ENCODE peak calls at places on chromosomes 1 and 21, in four cellular contexts. A is stomach, S is GM12891, T is vagina. J is an unnamed sample.
A peak's percentile ranks its signal among the peaks of the same experiment; 100 is the strongest.

GRCh38 chr1:33443067-33443704 is 12.3 kb upstream of the PHC2 start:
- DNase-seq in A (no peak), S (no peak), T (no peak), J (no peak)

GRCh38 chr1:48710318-48710717 is 66.4 kb downstream of the BEND5 start:
- DNase-seq in A (no peak), S (no peak), T (no peak), J (no peak)

GRCh38 chr1:230902349-230902923 is 34.1 kb upstream of the C1orf198 start:
- DNase-seq in A (no peak), S (no peak), T (no peak), J (no peak)

GRCh38 chr21:28793043-28793442 is 199.6 kb downstream of the LTN1 start:
- DNase-seq in A (no peak), S (no peak), T (no peak), J (no peak)

GRCh38 chr1:209747580-209748262 is 8.1 kb upstream of the TRAF3IP3 start:
- DNase-seq in A (peak; percentile 96), S (peak; percentile 44), T (no peak), J (peak; percentile 66)

GRCh38 chr1:167955915-167956314 is 19.0 kb upstream of the MPC2 start:
- DNase-seq in A (no peak), S (no peak), T (no peak), J (no peak)

GRCh38 chr1:23376890-23377811 is 7.5 kb upstream of the ZNF436 start:
- DNase-seq in A (no peak), S (no peak), T (no peak), J (no peak)

GRCh38 chr1:3127738-3128137 is 58.7 kb downstream of the PRDM16 start:
- DNase-seq in A (no peak), S (no peak), T (no peak), J (no peak)

GRCh38 chr1:185961664-185962063 is 227.5 kb downstream of the HMCN1 start:
- DNase-seq in A (no peak), S (no peak), T (no peak), J (no peak)

GRCh38 chr1:46246548-46247432 is 773 bp upstream of the RAD54L start:
- DNase-seq in A (no peak), S (peak; percentile 89), T (no peak), J (peak; percentile 87)

GRCh38 chr1:111621050-111621449 is 1.5 kb downstream of the RAP1A start:
- DNase-seq in A (no peak), S (no peak), T (no peak), J (no peak)

GRCh38 chr1:226938903-226939438 is 1.1 kb upstream of the COQ8A start:
- DNase-seq in A (no peak), S (no peak), T (no peak), J (no peak)

GRCh38 chr1:213122514-213122929 is 71.5 kb downstream of the RPS6KC1 start:
- DNase-seq in A (no peak), S (no peak), T (no peak), J (no peak)

GRCh38 chr1:241647658-241648057 is 4.4 kb upstream of the WDR64 start:
- DNase-seq in A (no peak), S (no peak), T (no peak), J (no peak)

GRCh38 chr1:230916607-230917283 is 48.4 kb upstream of the C1orf198 start:
- DNase-seq in A (no peak), S (no peak), T (no peak), J (no peak)

GRCh38 chr1:112672009-112672408 is 2.5 kb upstream of the MOV10 start:
- DNase-seq in A (no peak), S (no peak), T (no peak), J (no peak)

GRCh38 chr1:23936481-23937176 is 23.0 kb upstream of the PNRC2 start:
- DNase-seq in A (no peak), S (no peak), T (no peak), J (no peak)

GRCh38 chr1:229094476-229095311 is 176.2 kb upstream of the RAB4A start:
- DNase-seq in A (no peak), S (no peak), T (no peak), J (no peak)

GRCh38 chr21:38491536-38491935 is 6.7 kb downstream of the ERG start:
- DNase-seq in A (no peak), S (no peak), T (no peak), J (no peak)

GRCh38 chr1:200938955-200939354 is 44.3 kb downstream of the INAVA start:
- DNase-seq in A (no peak), S (no peak), T (no peak), J (no peak)
- TF ChIP-seq POLR2AphosphoS5 in A (no peak), S (no peak), T (no peak), J (no peak)

GRCh38 chr1:35554261-35555211 is 2.7 kb downstream of the KIAA0319L start:
- DNase-seq in A (peak; percentile 75), S (no peak), T (no peak), J (no peak)
- TF ChIP-seq POLR2A in A (no peak), S (no peak), T (no peak), J (no peak)

DNA sequence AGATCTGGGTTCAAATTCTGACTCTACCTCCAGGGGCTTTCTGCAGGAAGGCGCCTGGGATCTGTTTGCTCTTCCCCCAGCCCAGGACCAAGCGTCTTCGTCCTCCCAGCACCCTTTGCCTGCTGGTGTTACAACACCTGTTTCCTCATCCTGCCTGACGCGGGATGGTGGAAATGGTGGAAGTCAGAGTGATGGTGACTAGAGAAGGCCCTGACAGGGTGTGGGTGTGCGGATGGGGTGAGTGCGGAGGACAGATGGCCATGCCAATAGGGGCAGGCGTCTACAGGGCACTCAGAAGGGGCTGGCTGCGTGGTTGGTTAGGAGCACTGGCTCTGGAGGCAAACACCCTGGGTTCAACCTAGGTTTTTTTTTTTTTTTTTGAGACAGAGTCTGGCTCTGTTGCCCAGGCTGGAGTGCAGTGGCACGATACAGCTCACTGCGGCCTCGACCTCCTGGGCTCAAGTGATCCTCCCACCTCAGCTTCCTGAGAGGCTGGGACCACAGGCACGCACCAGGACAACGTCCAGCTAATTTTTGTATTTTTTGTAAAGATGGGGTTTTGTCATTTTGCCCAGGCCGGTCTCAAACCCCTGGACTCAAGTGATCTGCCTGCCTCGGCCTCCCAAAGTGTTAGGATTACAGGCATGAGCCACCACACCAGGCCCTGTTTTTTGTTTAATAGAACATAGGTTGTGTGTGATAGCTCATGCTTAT is 1.5 kb downstream of the THEMIS2 start:
- DNase-seq in A (no peak), S (no peak), T (no peak), J (no peak)
- TF ChIP-seq POLR2AphosphoS5 in A (peak; percentile 27), S (no peak), T (no peak), J (no peak)

DNA sequence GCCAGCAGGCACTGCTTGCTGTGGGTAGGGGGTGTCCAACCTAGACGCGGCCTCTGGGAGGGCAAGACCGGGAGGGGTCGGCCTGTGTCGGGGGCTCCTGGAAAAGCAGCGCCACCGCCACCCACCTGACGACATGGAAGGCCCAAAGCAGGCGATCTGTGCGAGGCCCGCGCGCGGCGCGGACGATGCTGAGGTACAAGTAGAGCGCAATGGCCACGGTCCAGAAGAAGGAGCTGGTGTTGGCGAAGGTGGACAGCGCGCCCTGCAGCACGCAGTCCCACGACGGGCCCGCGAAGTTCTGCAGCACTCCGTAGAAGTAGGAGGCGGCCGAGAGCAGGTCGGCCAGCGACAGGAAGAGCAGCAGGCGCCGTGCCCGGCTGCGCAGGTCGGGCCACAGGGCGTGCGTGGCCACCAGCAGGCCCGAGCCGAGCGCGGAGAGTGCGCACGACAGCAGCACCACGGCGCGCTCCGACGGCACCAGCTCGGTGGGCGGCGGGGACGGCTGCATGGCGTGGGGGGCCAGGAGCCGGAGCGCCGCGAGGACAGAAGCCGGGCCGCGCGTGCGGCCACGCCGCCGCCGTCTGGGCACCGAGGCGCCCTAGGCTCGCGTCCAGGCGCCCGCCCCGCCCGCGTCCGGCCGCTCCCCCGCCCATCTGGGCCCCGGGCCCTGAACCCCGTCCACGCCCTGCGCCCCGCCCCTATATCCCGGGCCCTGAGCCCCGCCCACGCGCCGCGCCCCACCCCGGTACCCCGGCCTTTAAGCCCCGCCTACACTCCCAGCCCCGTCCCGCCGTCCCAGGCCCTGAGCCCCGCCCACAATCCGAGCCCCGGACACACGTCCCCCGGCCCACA is at the start of gene GPR157:
- DNase-seq in A (peak; percentile 94), S (peak; percentile 91), T (no peak), J (peak; percentile 95)
- TF ChIP-seq POLR2A in A (no peak), S (no peak), T (no peak), J (peak; percentile 43)

GRCh38 chr1:234862944-234863515 is 253.1 kb upstream of the IRF2BP2 start:
- DNase-seq in A (peak; percentile 69), S (no peak), T (no peak), J (no peak)
- TF ChIP-seq POLR2AphosphoS5 in A (no peak), S (no peak), T (peak; percentile 16), J (no peak)

GRCh38 chr1:7953850-7954609 is 7.5 kb upstream of the PARK7 start:
- DNase-seq in A (peak; percentile 96), S (peak; percentile 80), T (no peak), J (peak; percentile 77)
- TF ChIP-seq POLR2A in A (no peak), S (peak; percentile 90), T (no peak), J (peak; percentile 88)

GRCh38 chr1:66251521-66251920 is 282.4 kb upstream of the SGIP1 start:
- DNase-seq in A (no peak), S (no peak), T (no peak), J (no peak)
- TF ChIP-seq POLR2AphosphoS5 in A (no peak), S (no peak), T (no peak), J (no peak)

DNA sequence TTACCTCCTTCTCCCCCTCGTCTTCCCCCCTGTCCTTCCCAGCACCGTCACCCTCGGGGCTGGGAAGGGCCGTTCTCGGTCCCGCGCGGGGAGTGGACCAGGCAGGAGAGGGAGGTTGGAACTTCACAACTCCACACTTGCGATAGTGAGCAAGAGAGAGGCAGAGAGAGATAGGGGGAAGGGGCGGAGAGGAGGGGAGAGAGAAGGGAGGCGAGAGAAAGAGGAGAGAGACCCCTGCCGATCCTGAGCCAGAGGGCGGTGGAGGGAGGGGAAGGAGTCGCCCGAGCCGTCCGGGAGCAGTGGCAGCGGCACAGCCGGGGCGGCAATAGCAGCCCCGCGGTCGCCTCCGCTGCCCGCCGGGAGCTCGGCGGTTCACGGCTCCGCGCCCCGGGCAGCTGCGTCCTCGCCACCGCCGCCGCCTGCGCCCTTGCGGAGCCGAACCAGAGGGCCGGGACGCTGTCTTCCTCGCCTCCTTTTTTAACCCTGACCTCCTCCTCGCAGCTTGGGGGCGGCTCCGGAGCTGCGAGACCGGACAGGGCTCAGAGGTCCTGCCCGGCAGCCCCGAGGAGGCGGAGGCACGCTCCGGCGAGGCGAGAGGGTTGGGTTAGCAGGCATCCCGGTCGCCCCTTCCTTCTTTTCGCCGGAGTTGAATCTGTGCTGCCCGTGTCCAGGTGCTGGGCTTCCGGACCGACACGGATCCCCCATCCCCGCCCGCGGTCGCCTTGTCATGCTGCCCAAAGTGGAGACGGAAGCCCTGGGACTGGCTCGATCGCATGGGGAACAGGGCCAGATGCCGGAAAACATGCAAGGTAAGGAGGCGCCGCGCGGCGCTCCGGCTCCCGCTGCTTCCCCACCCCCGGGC is 11.7 kb downstream of the NR5A2 start:
- DNase-seq in A (peak; percentile 46), S (no peak), T (no peak), J (no peak)
- TF ChIP-seq POLR2A in A (no peak), S (no peak), T (no peak), J (no peak)

DNA sequence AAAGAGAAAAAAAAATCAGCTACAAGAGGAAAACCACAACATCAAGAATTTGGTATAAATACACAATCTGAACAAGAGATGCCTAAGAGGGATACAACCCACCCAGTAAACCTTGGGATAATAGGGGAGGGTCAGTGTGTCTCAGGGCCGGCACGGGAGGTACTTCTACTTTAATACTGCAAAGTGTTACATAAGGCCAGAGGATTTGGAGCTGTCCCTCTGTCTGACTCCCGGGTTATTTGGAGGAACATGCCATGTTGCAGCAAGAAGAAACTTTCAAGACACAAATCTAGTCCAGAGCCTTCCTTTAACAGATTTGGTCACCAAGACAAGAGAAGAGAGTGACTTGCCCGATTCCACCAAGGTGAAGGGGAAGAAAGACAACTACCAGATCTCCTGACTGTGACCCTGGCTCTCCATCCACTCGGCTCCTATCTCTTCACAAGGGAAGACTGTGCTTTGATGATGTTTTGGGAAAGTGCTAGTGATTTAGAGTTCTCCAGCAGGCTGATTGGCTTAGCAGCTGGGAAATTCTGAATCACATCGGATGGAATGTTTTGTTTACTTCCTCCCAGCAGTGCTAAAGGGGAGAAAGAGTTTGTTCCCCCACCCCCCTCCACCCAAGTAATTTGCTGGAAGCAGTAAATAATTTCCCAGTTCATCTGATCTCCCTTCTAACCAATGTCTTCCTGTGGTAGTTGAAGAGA is 29.3 kb downstream of the SGIP1 start:
- DNase-seq in A (no peak), S (no peak), T (no peak), J (no peak)
- TF ChIP-seq POLR2AphosphoS5 in A (no peak), S (no peak), T (no peak), J (no peak)